ENCODE peak calls at places on chromosomes 12 and 14, in five cellular contexts. K, V, Q, B and I are unnamed samples.
A peak's percentile ranks its signal among the peaks of the same experiment; 100 is the strongest.

GRCh38 chr12:25550186-25550585 is 2.9 kb downstream of the LMNTD1 start:
- DNase-seq in K (no peak), V (no peak), Q (no peak), B (no peak), I (peak; percentile 85)

GRCh38 chr14:25303934-25304333 is 254.0 kb upstream of the STXBP6 start:
- DNase-seq in K (no peak), V (no peak), Q (no peak), B (no peak), I (no peak)

GRCh38 chr12:112420740-112421139 is 2.0 kb downstream of the PTPN11 start:
- DNase-seq in K (no peak), V (no peak), Q (no peak), B (no peak), I (no peak)

GRCh38 chr14:51240804-51241380 is 845 bp downstream of the TMX1 start:
- DNase-seq in K (no peak), V (no peak), Q (no peak), B (no peak), I (no peak)

GRCh38 chr14:61911534-61911933 is 149.3 kb downstream of the SNAPC1 start:
- DNase-seq in K (no peak), V (no peak), Q (no peak), B (no peak), I (no peak)

GRCh38 chr12:107320031-107320928 is 226.9 kb upstream of the CRY1 start:
- DNase-seq in K (peak; percentile 82), V (peak; percentile 59), Q (no peak), B (no peak), I (peak; percentile 61)

GRCh38 chr12:107399061-107399460 is 286.5 kb upstream of the PWP1 start:
- DNase-seq in K (no peak), V (no peak), Q (no peak), B (no peak), I (peak; percentile 51)

GRCh38 chr14:50943261-50943942 is 881 bp downstream of the PYGL start:
- DNase-seq in K (peak; percentile 58), V (no peak), Q (no peak), B (peak; percentile 34), I (peak; percentile 28)

GRCh38 chr12:76896274-76896673 is 17.5 kb upstream of the CSRP2 start:
- DNase-seq in K (no peak), V (no peak), Q (no peak), B (no peak), I (no peak)

GRCh38 chr14:105989746-105990302 is 463.4 kb downstream of the TMEM121 start:
- DNase-seq in K (no peak), V (no peak), Q (no peak), B (no peak), I (no peak)

GRCh38 chr14:20194101-20194500 is 3.4 kb downstream of the OR11G2 start:
- DNase-seq in K (no peak), V (no peak), Q (no peak), B (no peak), I (no peak)

GRCh38 chr14:38502241-38502640 is 246.3 kb upstream of the CLEC14A start:
- DNase-seq in K (no peak), V (no peak), Q (no peak), B (no peak), I (peak; percentile 59)

GRCh38 chr14:100708349-100709217 is 18.1 kb upstream of the DLK1 start:
- DNase-seq in K (no peak), V (no peak), Q (no peak), B (no peak), I (peak; percentile 22)

GRCh38 chr12:124734224-124734788 is 129.4 kb downstream of the SCARB1 start:
- DNase-seq in K (no peak), V (no peak), Q (no peak), B (peak; percentile 47), I (peak; percentile 54)

GRCh38 chr14:37202265-37202664 is 4.5 kb downstream of the MIPOL1 start:
- DNase-seq in K (no peak), V (no peak), Q (no peak), B (no peak), I (peak; percentile 45)

GRCh38 chr12:82627799-82628198 is 58.9 kb upstream of the TMTC2 start:
- DNase-seq in K (peak; percentile 20), V (peak; percentile 18), Q (no peak), B (no peak), I (peak; percentile 38)

GRCh38 chr12:62581288-62582064 is 114.8 kb downstream of the MON2 start:
- DNase-seq in K (peak; percentile 40), V (peak; percentile 39), Q (no peak), B (peak; percentile 19), I (peak; percentile 73)

GRCh38 chr14:106530423-106531107 is 1004.2 kb downstream of the TMEM121 start:
- DNase-seq in K (no peak), V (no peak), Q (peak; percentile 51), B (peak; percentile 21), I (no peak)

GRCh38 chr14:105026789-105027563 is 6.1 kb upstream of the CDCA4 start:
- DNase-seq in K (no peak), V (no peak), Q (no peak), B (no peak), I (peak; percentile 60)

GRCh38 chr14:68695326-68695768 is 97.5 kb downstream of the ZFP36L1 start:
- DNase-seq in K (peak; percentile 97), V (no peak), Q (peak; percentile 80), B (no peak), I (peak; percentile 100)

GRCh38 chr14:22737052-22737451 is 29.4 kb upstream of the OXA1L start:
- DNase-seq in K (no peak), V (no peak), Q (no peak), B (no peak), I (no peak)

GRCh38 chr14:103401223-103402214 is 16.3 kb downstream of the MARK3 start:
- DNase-seq in K (no peak), V (no peak), Q (no peak), B (no peak), I (peak; percentile 87)

GRCh38 chr14:35333347-35333730 is 41.2 kb downstream of the PSMA6 start:
- DNase-seq in K (no peak), V (peak; percentile 18), Q (no peak), B (no peak), I (no peak)

GRCh38 chr12:49873361-49873934 is 30.3 kb downstream of the FAIM2 start:
- DNase-seq in K (no peak), V (no peak), Q (no peak), B (no peak), I (peak; percentile 42)

GRCh38 chr12:70637686-70638085 is 457 bp upstream of the PTPRB start:
- DNase-seq in K (no peak), V (no peak), Q (no peak), B (no peak), I (no peak)

GRCh38 chr12:70641691-70642090 is 4.5 kb upstream of the PTPRB start:
- DNase-seq in K (no peak), V (no peak), Q (no peak), B (no peak), I (no peak)

GRCh38 chr12:70640901-70641300 is 3.7 kb upstream of the PTPRB start:
- DNase-seq in K (no peak), V (no peak), Q (no peak), B (no peak), I (no peak)

GRCh38 chr12:70638639-70639349 is 1.6 kb upstream of the PTPRB start:
- DNase-seq in K (no peak), V (no peak), Q (no peak), B (no peak), I (no peak)

DNA sequence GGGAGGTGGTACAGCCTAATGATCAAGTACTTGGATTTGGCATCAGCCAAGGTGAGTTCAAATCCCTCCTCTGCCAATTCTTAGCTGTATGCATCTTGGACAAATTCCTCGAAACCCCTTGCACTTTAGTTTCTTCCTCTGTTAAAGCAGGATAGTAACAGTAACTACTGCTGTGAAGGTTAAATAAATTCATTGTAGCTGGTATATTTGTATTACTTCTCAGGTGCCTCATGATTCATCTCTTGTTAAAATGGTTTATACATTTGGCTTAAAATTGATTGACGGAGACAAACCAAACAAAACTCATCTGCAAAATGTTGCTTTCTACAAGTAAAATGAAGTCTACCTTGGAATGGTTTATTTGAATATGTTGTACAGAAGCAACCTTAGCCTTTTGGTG is 2.3 kb upstream of the PTPRB start:
- DNase-seq in K (no peak), V (no peak), Q (no peak), B (no peak), I (no peak)
- TF ChIP-seq RCOR1 in K (no peak), V (no peak), Q (no peak), B (no peak), I (no peak)

GRCh38 chr12:22121224-22121623 is 75.2 kb downstream of the CMAS start:
- DNase-seq in K (no peak), V (no peak), Q (no peak), B (no peak), I (no peak)

GRCh38 chr12:22115711-22116110 is 69.7 kb downstream of the CMAS start:
- DNase-seq in K (no peak), V (no peak), Q (no peak), B (no peak), I (no peak)

GRCh38 chr12:22116376-22116775 is 70.4 kb downstream of the CMAS start:
- DNase-seq in K (no peak), V (no peak), Q (no peak), B (no peak), I (no peak)

GRCh38 chr12:22117551-22117950 is 71.5 kb downstream of the CMAS start:
- DNase-seq in K (no peak), V (no peak), Q (no peak), B (no peak), I (no peak)

GRCh38 chr12:22118206-22118605 is 72.2 kb downstream of the CMAS start:
- DNase-seq in K (no peak), V (no peak), Q (no peak), B (no peak), I (no peak)
- TF ChIP-seq RCOR1 in K (no peak), V (no peak), Q (no peak), B (no peak), I (no peak)

DNA sequence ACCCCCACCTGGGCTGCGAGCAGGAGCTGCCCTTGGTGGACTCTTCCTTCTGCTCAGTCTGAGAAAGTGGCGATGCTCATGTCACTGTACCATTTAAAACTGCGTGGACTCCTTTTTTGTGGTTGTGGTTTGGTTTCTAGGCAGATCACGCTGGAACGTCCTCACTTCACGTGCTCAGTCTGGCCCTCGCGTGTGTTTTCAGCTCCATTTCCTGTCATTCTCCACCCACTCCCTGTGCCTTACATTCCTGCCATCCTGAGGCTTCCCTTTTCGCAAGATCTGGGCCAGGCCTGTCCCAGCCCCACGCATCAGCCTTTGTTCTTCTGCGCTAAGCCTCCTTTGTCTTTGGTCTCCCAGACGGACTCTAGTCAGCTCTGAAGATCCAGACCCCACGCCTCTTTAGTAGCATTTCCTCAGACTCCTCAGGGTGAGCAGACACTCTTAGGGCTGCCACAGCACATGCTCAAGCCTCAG is 105.4 kb downstream of the FBXL14 start:
- DNase-seq in K (no peak), V (no peak), Q (no peak), B (no peak), I (peak; percentile 40)
- TF ChIP-seq RCOR1 in K (no peak), V (no peak), Q (no peak), B (no peak), I (no peak)

DNA sequence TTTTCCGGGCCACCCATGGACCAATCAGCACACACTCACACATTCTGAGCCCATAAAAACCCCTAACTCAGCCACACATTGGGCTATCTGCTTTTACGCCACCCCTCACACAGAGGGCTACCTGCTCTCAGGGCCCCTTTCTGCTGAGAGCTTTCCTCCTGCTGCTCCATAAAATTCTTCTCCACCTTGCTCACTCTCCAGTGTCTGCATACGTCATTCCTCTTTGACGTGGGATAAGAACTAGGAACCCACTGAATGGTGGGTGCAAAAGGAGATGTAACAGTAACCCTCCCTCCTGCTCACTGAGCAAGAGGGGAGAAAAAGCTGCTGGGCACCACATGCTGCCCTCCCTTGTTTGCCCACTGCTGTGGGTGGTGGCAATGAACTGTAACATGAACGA is 596.7 kb upstream of the TMEM132C start:
- DNase-seq in K (no peak), V (no peak), Q (no peak), B (no peak), I (no peak)
- TF ChIP-seq RCOR1 in K (no peak), V (no peak), Q (no peak), B (no peak), I (no peak)

GRCh38 chr12:131720921-131721320 is 10.0 kb downstream of the SFSWAP start:
- DNase-seq in K (no peak), V (no peak), Q (no peak), B (no peak), I (no peak)
- TF ChIP-seq RCOR1 in K (no peak), V (no peak), Q (no peak), B (no peak), I (no peak)